ENCODE peak calls at places on chromosomes 2 and 18, in eight cellular contexts. One of them, this sample, is unnamed.

GRCh38 chr2:3805120-3805519 is 101.7 kb downstream of the DCDC2C start:
- DNase-seq in AG10803: no peak
- DNase-seq in breast epithelium: no peak
- DNase-seq in left ventricle myocardium inferior: no peak
- DNase-seq in H9: peak
- DNase-seq in neural crest cell: peak
- DNase-seq in psoas muscle: no peak
- DNase-seq in tibial artery: no peak
- DNase-seq in this sample: peak

GRCh38 chr2:43609304-43609883 is 13.6 kb upstream of the THADA start:
- DNase-seq in AG10803: peak
- DNase-seq in breast epithelium: no peak
- DNase-seq in left ventricle myocardium inferior: no peak
- DNase-seq in H9: peak
- DNase-seq in neural crest cell: peak
- DNase-seq in psoas muscle: no peak
- DNase-seq in tibial artery: no peak
- DNase-seq in this sample: peak

GRCh38 chr2:27378096-27378808 is 2.3 kb downstream of the ZNF513 start:
- DNase-seq in AG10803: peak
- DNase-seq in breast epithelium: no peak
- DNase-seq in left ventricle myocardium inferior: no peak
- DNase-seq in H9: peak
- DNase-seq in neural crest cell: no peak
- DNase-seq in psoas muscle: peak
- DNase-seq in tibial artery: no peak
- DNase-seq in this sample: peak

GRCh38 chr2:150127271-150127990 is 360.0 kb downstream of the RND3 start:
- DNase-seq in AG10803: no peak
- DNase-seq in breast epithelium: no peak
- DNase-seq in left ventricle myocardium inferior: no peak
- DNase-seq in H9: no peak
- DNase-seq in neural crest cell: no peak
- DNase-seq in psoas muscle: no peak
- DNase-seq in tibial artery: no peak
- DNase-seq in this sample: peak

GRCh38 chr2:128311755-128312341 is 6.8 kb downstream of the HS6ST1 start:
- DNase-seq in AG10803: no peak
- DNase-seq in breast epithelium: peak
- DNase-seq in left ventricle myocardium inferior: no peak
- DNase-seq in H9: peak
- DNase-seq in neural crest cell: no peak
- DNase-seq in psoas muscle: peak
- DNase-seq in tibial artery: peak
- DNase-seq in this sample: no peak

GRCh38 chr2:25041307-25041927 is 459 bp upstream of the EFR3B start:
- DNase-seq in AG10803: peak
- DNase-seq in breast epithelium: peak
- DNase-seq in left ventricle myocardium inferior: peak
- DNase-seq in H9: peak
- DNase-seq in neural crest cell: peak
- DNase-seq in psoas muscle: peak
- DNase-seq in tibial artery: peak
- DNase-seq in this sample: peak

GRCh38 chr2:188975497-188976102 is 1.4 kb downstream of the COL3A1 start:
- DNase-seq in AG10803: peak
- DNase-seq in breast epithelium: no peak
- DNase-seq in left ventricle myocardium inferior: no peak
- DNase-seq in H9: peak
- DNase-seq in neural crest cell: no peak
- DNase-seq in psoas muscle: no peak
- DNase-seq in tibial artery: peak
- DNase-seq in this sample: no peak

GRCh38 chr2:203681978-203682377 is 24.5 kb upstream of the CD28 start:
- DNase-seq in AG10803: peak
- DNase-seq in breast epithelium: no peak
- DNase-seq in left ventricle myocardium inferior: no peak
- DNase-seq in H9: no peak
- DNase-seq in neural crest cell: no peak
- DNase-seq in psoas muscle: no peak
- DNase-seq in tibial artery: peak
- DNase-seq in this sample: peak

GRCh38 chr2:95013726-95014125 is 11.8 kb upstream of the MAL start:
- DNase-seq in AG10803: no peak
- DNase-seq in breast epithelium: no peak
- DNase-seq in left ventricle myocardium inferior: no peak
- DNase-seq in H9: no peak
- DNase-seq in neural crest cell: no peak
- DNase-seq in psoas muscle: peak
- DNase-seq in tibial artery: no peak
- DNase-seq in this sample: no peak

GRCh38 chr2:99803846-99804245 is 314.0 kb upstream of the REV1 start:
- DNase-seq in AG10803: peak
- DNase-seq in breast epithelium: no peak
- DNase-seq in left ventricle myocardium inferior: no peak
- DNase-seq in H9: no peak
- DNase-seq in neural crest cell: no peak
- DNase-seq in psoas muscle: no peak
- DNase-seq in tibial artery: no peak
- DNase-seq in this sample: no peak

GRCh38 chr2:52356560-52356959 is 1324.6 kb upstream of the NRXN1 start:
- DNase-seq in AG10803: no peak
- DNase-seq in breast epithelium: no peak
- DNase-seq in left ventricle myocardium inferior: no peak
- DNase-seq in H9: no peak
- DNase-seq in neural crest cell: no peak
- DNase-seq in psoas muscle: no peak
- DNase-seq in tibial artery: no peak
- DNase-seq in this sample: no peak

GRCh38 chr18:74831571-74832250 is 234.0 kb downstream of the ZNF407 start:
- DNase-seq in AG10803: no peak
- DNase-seq in breast epithelium: no peak
- DNase-seq in left ventricle myocardium inferior: no peak
- DNase-seq in H9: no peak
- DNase-seq in neural crest cell: no peak
- DNase-seq in psoas muscle: no peak
- DNase-seq in tibial artery: no peak
- DNase-seq in this sample: peak

GRCh38 chr2:17401096-17401495 is 117.1 kb downstream of the RAD51AP2 start:
- DNase-seq in AG10803: no peak
- DNase-seq in breast epithelium: no peak
- DNase-seq in left ventricle myocardium inferior: no peak
- DNase-seq in H9: no peak
- DNase-seq in neural crest cell: no peak
- DNase-seq in psoas muscle: no peak
- DNase-seq in tibial artery: no peak
- DNase-seq in this sample: no peak

GRCh38 chr2:239399404-239399999 is 1.3 kb downstream of the HDAC4 start:
- DNase-seq in AG10803: peak
- DNase-seq in breast epithelium: peak
- DNase-seq in left ventricle myocardium inferior: no peak
- DNase-seq in H9: peak
- DNase-seq in neural crest cell: no peak
- DNase-seq in psoas muscle: no peak
- DNase-seq in tibial artery: no peak
- DNase-seq in this sample: peak

GRCh38 chr18:76886112-76886511 is 63.8 kb downstream of the ZNF236 start:
- DNase-seq in AG10803: no peak
- DNase-seq in breast epithelium: no peak
- DNase-seq in left ventricle myocardium inferior: no peak
- DNase-seq in H9: no peak
- DNase-seq in neural crest cell: no peak
- DNase-seq in psoas muscle: no peak
- DNase-seq in tibial artery: no peak
- DNase-seq in this sample: no peak

GRCh38 chr2:241879326-241879725 is 9.8 kb downstream of the RTP5 start:
- DNase-seq in AG10803: no peak
- DNase-seq in breast epithelium: no peak
- DNase-seq in left ventricle myocardium inferior: no peak
- DNase-seq in H9: no peak
- DNase-seq in neural crest cell: no peak
- DNase-seq in psoas muscle: no peak
- DNase-seq in tibial artery: no peak
- DNase-seq in this sample: no peak

GRCh38 chr2:162184796-162185195 is 32.7 kb upstream of the GCG start:
- DNase-seq in AG10803: no peak
- DNase-seq in breast epithelium: no peak
- DNase-seq in left ventricle myocardium inferior: no peak
- DNase-seq in H9: no peak
- DNase-seq in neural crest cell: no peak
- DNase-seq in psoas muscle: no peak
- DNase-seq in tibial artery: no peak
- DNase-seq in this sample: no peak

GRCh38 chr2:238878051-238878735 is 30.3 kb downstream of the TWIST2 start:
- DNase-seq in AG10803: no peak
- DNase-seq in breast epithelium: no peak
- DNase-seq in left ventricle myocardium inferior: no peak
- DNase-seq in H9: no peak
- DNase-seq in neural crest cell: no peak
- DNase-seq in psoas muscle: no peak
- DNase-seq in tibial artery: no peak
- DNase-seq in this sample: no peak

GRCh38 chr2:18118703-18119102 is 240.2 kb downstream of the KCNS3 start:
- DNase-seq in AG10803: peak
- DNase-seq in breast epithelium: no peak
- DNase-seq in left ventricle myocardium inferior: no peak
- DNase-seq in H9: no peak
- DNase-seq in neural crest cell: no peak
- DNase-seq in psoas muscle: no peak
- DNase-seq in tibial artery: no peak
- DNase-seq in this sample: no peak

GRCh38 chr2:195559431-195559914 is 97.6 kb upstream of the SLC39A10 start:
- DNase-seq in AG10803: peak
- DNase-seq in breast epithelium: no peak
- DNase-seq in left ventricle myocardium inferior: no peak
- DNase-seq in H9: peak
- DNase-seq in neural crest cell: no peak
- DNase-seq in psoas muscle: no peak
- DNase-seq in tibial artery: no peak
- DNase-seq in this sample: peak

GRCh38 chr2:165349181-165349580 is 110.0 kb downstream of the SCN2A start:
- DNase-seq in AG10803: no peak
- DNase-seq in breast epithelium: no peak
- DNase-seq in left ventricle myocardium inferior: no peak
- DNase-seq in H9: no peak
- DNase-seq in neural crest cell: no peak
- DNase-seq in psoas muscle: no peak
- DNase-seq in tibial artery: no peak
- DNase-seq in this sample: no peak

GRCh38 chr18:10936211-10937053 is 212.9 kb downstream of the PIEZO2 start:
- DNase-seq in AG10803: no peak
- DNase-seq in breast epithelium: no peak
- DNase-seq in left ventricle myocardium inferior: no peak
- DNase-seq in H9: no peak
- DNase-seq in neural crest cell: no peak
- DNase-seq in psoas muscle: no peak
- DNase-seq in tibial artery: no peak
- DNase-seq in this sample: no peak

GRCh38 chr18:32343634-32344033 is 127.0 kb downstream of the GAREM1 start:
- DNase-seq in AG10803: no peak
- DNase-seq in breast epithelium: no peak
- DNase-seq in left ventricle myocardium inferior: peak
- DNase-seq in H9: no peak
- DNase-seq in neural crest cell: no peak
- DNase-seq in psoas muscle: peak
- DNase-seq in tibial artery: no peak
- DNase-seq in this sample: no peak

GRCh38 chr2:15588329-15588919 is 3.2 kb upstream of the DDX1 start:
- DNase-seq in AG10803: peak
- DNase-seq in breast epithelium: no peak
- DNase-seq in left ventricle myocardium inferior: no peak
- DNase-seq in H9: peak
- DNase-seq in neural crest cell: peak
- DNase-seq in psoas muscle: peak
- DNase-seq in tibial artery: no peak
- DNase-seq in this sample: peak
- TF ChIP-seq CTCF in AG10803: peak
- TF ChIP-seq CTCF in breast epithelium: no peak
- TF ChIP-seq CTCF in left ventricle myocardium inferior: peak
- TF ChIP-seq CTCF in H9: peak
- TF ChIP-seq CTCF in neural crest cell: peak
- TF ChIP-seq CTCF in psoas muscle: peak
- TF ChIP-seq CTCF in tibial artery: no peak
- TF ChIP-seq CTCF in this sample: peak

GRCh38 chr18:711693-712400 is 583 bp downstream of the ENOSF1 start:
- DNase-seq in AG10803: peak
- DNase-seq in breast epithelium: peak
- DNase-seq in left ventricle myocardium inferior: peak
- DNase-seq in H9: no peak
- DNase-seq in neural crest cell: peak
- DNase-seq in psoas muscle: peak
- DNase-seq in tibial artery: peak
- DNase-seq in this sample: peak
- TF ChIP-seq CTCF in AG10803: peak
- TF ChIP-seq CTCF in breast epithelium: no peak
- TF ChIP-seq CTCF in left ventricle myocardium inferior: no peak
- TF ChIP-seq CTCF in H9: no peak
- TF ChIP-seq CTCF in neural crest cell: no peak
- TF ChIP-seq CTCF in psoas muscle: no peak
- TF ChIP-seq CTCF in tibial artery: no peak
- TF ChIP-seq CTCF in this sample: no peak

DNA sequence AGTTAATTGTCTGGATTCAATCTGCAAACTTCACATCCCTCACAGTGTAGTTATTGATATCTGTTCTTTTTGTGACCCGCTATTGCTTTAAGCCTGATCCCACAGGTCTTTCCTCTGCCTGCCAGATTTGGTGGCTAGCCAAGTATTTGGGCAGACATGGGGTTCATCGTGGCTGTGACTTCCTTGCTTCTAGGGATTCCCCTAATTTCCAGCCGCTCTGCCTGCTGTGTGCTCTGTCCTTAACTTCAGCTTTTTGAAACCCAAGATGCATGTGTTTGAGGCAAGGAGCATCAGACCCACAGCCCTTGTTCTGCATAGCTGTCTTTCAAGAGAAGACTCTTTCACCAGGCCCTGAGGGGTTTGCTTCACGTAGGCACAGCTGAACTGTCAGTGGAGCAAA is 54.2 kb downstream of the NCAPH start:
- DNase-seq in AG10803: no peak
- DNase-seq in breast epithelium: no peak
- DNase-seq in left ventricle myocardium inferior: no peak
- DNase-seq in H9: no peak
- DNase-seq in neural crest cell: no peak
- DNase-seq in psoas muscle: no peak
- DNase-seq in tibial artery: no peak
- DNase-seq in this sample: peak
- TF ChIP-seq CTCF in AG10803: no peak
- TF ChIP-seq CTCF in breast epithelium: no peak
- TF ChIP-seq CTCF in left ventricle myocardium inferior: no peak
- TF ChIP-seq CTCF in H9: no peak
- TF ChIP-seq CTCF in neural crest cell: no peak
- TF ChIP-seq CTCF in psoas muscle: no peak
- TF ChIP-seq CTCF in tibial artery: no peak
- TF ChIP-seq CTCF in this sample: no peak

DNA sequence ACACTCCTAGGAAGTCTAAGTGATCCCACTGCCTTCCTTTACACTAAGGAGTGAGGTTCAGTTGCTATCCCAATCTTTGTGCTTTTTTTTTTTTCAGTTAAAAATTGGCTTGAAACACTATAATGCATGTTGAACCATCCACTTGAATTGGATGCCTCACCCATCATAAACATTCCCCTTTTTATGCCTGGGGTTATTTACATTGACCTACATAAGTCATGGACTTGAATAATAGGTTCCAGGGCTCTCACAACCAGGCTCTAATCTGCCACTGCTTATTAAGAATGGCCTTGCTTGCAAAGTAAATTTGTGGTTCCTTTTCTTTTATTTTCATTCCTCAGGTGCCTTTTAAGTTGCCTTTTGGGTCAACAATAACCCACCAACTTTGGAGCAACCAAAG is 236.1 kb upstream of the MEIS1 start:
- DNase-seq in AG10803: no peak
- DNase-seq in breast epithelium: no peak
- DNase-seq in left ventricle myocardium inferior: no peak
- DNase-seq in H9: no peak
- DNase-seq in neural crest cell: no peak
- DNase-seq in psoas muscle: no peak
- DNase-seq in tibial artery: no peak
- DNase-seq in this sample: peak
- TF ChIP-seq CTCF in AG10803: no peak
- TF ChIP-seq CTCF in breast epithelium: no peak
- TF ChIP-seq CTCF in left ventricle myocardium inferior: no peak
- TF ChIP-seq CTCF in H9: no peak
- TF ChIP-seq CTCF in neural crest cell: no peak
- TF ChIP-seq CTCF in psoas muscle: no peak
- TF ChIP-seq CTCF in tibial artery: no peak
- TF ChIP-seq CTCF in this sample: no peak